ENCODE peak calls at places on chromosomes 11 and 22, in nine cellular contexts. P is lung; G is heart right ventricle; X is foreskin fibroblast; U is omental fat pad; M is colonic mucosa; V is keratinocyte; B is neural progenitor cell; L is CD8-positive, alpha-beta T cell. J is an unnamed sample.

GRCh38 chr11:79437981-79438630 is 2.7 kb downstream of the TENM4 start:
- DNase-seq in P (no peak), G (no peak), X (peak), U (no peak), M (peak), V (no peak), B (peak), L (no peak), J (peak)

GRCh38 chr11:68118753-68119448 is 2.3 kb downstream of the CHKA start:
- DNase-seq in P (no peak), G (no peak), X (no peak), U (no peak), M (no peak), V (no peak), B (peak), L (no peak), J (peak)

GRCh38 chr22:24039046-24039445 is 27.9 kb downstream of the CABIN1 start:
- DNase-seq in P (no peak), G (no peak), X (no peak), U (no peak), M (no peak), V (no peak), B (no peak), L (no peak), J (no peak)

GRCh38 chr22:23682082-23682481 is 8.7 kb upstream of the RGL4 start:
- DNase-seq in P (no peak), G (no peak), X (no peak), U (no peak), M (no peak), V (no peak), B (no peak), L (no peak), J (no peak)

GRCh38 chr11:94649254-94649653 is 82.1 kb downstream of the PIWIL4 start:
- DNase-seq in P (no peak), G (no peak), X (no peak), U (no peak), M (no peak), V (no peak), B (no peak), L (no peak), J (no peak)

GRCh38 chr11:129265125-129265788 is 73.1 kb upstream of the ARHGAP32 start:
- DNase-seq in P (no peak), G (no peak), X (no peak), U (no peak), M (no peak), V (no peak), B (no peak), L (no peak), J (no peak)

GRCh38 chr11:117414724-117415123 is 87.1 kb downstream of the CEP164 start:
- DNase-seq in P (no peak), G (no peak), X (no peak), U (no peak), M (no peak), V (no peak), B (no peak), L (no peak), J (no peak)

GRCh38 chr11:116386118-116386699 is 386.6 kb downstream of the BUD13 start:
- DNase-seq in P (no peak), G (no peak), X (no peak), U (no peak), M (no peak), V (no peak), B (no peak), L (no peak), J (no peak)

GRCh38 chr11:16001044-16001568 is 355.2 kb downstream of the SOX6 start:
- DNase-seq in P (no peak), G (no peak), X (no peak), U (no peak), M (no peak), V (no peak), B (no peak), L (no peak), J (no peak)

GRCh38 chr11:66996609-66997273 is 21.6 kb downstream of the C11orf86 start:
- DNase-seq in P (no peak), G (peak), X (no peak), U (no peak), M (no peak), V (no peak), B (no peak), L (no peak), J (peak)

GRCh38 chr22:32802291-32802826 is 854 bp downstream of the TIMP3 start:
- DNase-seq in P (no peak), G (no peak), X (no peak), U (no peak), M (no peak), V (no peak), B (no peak), L (no peak), J (peak)

GRCh38 chr11:45332486-45332934 is 46.4 kb upstream of the SYT13 start:
- DNase-seq in P (no peak), G (no peak), X (no peak), U (no peak), M (peak), V (no peak), B (peak), L (peak), J (peak)

GRCh38 chr11:98531576-98531975 is 489.2 kb upstream of the CNTN5 start:
- DNase-seq in P (no peak), G (no peak), X (no peak), U (no peak), M (no peak), V (no peak), B (peak), L (no peak), J (no peak)

GRCh38 chr11:102886999-102887398 is 12.2 kb upstream of the MMP12 start:
- DNase-seq in P (no peak), G (no peak), X (no peak), U (no peak), M (no peak), V (no peak), B (no peak), L (no peak), J (no peak)

GRCh38 chr22:47552541-47553205 is 790.2 kb downstream of the TBC1D22A start:
- DNase-seq in P (no peak), G (no peak), X (no peak), U (no peak), M (no peak), V (no peak), B (no peak), L (no peak), J (no peak)

GRCh38 chr11:8631395-8632110 is 37.5 kb upstream of the STK33 start:
- DNase-seq in P (no peak), G (no peak), X (peak), U (no peak), M (peak), V (peak), B (no peak), L (no peak), J (peak)

GRCh38 chr11:125165111-125165663 is 636 bp downstream of the PKNOX2 start:
- DNase-seq in P (no peak), G (peak), X (peak), U (no peak), M (no peak), V (no peak), B (peak), L (no peak), J (no peak)

GRCh38 chr11:48012051-48012391 is 31.7 kb downstream of the PTPRJ start:
- DNase-seq in P (no peak), G (no peak), X (no peak), U (no peak), M (no peak), V (no peak), B (no peak), L (peak), J (no peak)

GRCh38 chr22:26406118-26406517 is 22.9 kb upstream of the ASPHD2 start:
- DNase-seq in P (no peak), G (no peak), X (peak), U (no peak), M (no peak), V (no peak), B (no peak), L (no peak), J (no peak)

GRCh38 chr22:36549033-36549432 is 20.1 kb upstream of the EIF3D start:
- DNase-seq in P (no peak), G (no peak), X (no peak), U (no peak), M (no peak), V (no peak), B (no peak), L (no peak), J (peak)

GRCh38 chr22:29668681-29669080 is 51.1 kb upstream of the CABP7 start:
- DNase-seq in P (no peak), G (no peak), X (no peak), U (no peak), M (no peak), V (no peak), B (no peak), L (no peak), J (no peak)

GRCh38 chr22:28604961-28605360 is 74.7 kb downstream of the TTC28 start:
- DNase-seq in P (no peak), G (no peak), X (no peak), U (no peak), M (no peak), V (no peak), B (no peak), L (no peak), J (peak)

GRCh38 chr11:71425409-71425808 is 22.8 kb downstream of the DHCR7 start:
- DNase-seq in P (no peak), G (no peak), X (no peak), U (no peak), M (no peak), V (no peak), B (peak), L (no peak), J (no peak)

GRCh38 chr11:71426413-71426812 is 21.8 kb downstream of the DHCR7 start:
- DNase-seq in P (no peak), G (no peak), X (no peak), U (no peak), M (no peak), V (no peak), B (no peak), L (no peak), J (no peak)

GRCh38 chr11:71428861-71429435 is 19.2 kb downstream of the DHCR7 start:
- DNase-seq in P (peak), G (peak), X (no peak), U (no peak), M (no peak), V (no peak), B (no peak), L (no peak), J (no peak)

GRCh38 chr11:71423181-71423790 is 24.9 kb downstream of the DHCR7 start:
- DNase-seq in P (no peak), G (no peak), X (no peak), U (no peak), M (no peak), V (no peak), B (no peak), L (no peak), J (no peak)

GRCh38 chr11:71425851-71426250 is 22.3 kb downstream of the DHCR7 start:
- DNase-seq in P (no peak), G (no peak), X (no peak), U (no peak), M (no peak), V (peak), B (no peak), L (no peak), J (no peak)
- TF ChIP-seq CTCF in P (no peak), G (no peak), X (no peak), U (no peak), M (no peak), V (no peak), B (no peak), L (no peak), J (no peak)

DNA sequence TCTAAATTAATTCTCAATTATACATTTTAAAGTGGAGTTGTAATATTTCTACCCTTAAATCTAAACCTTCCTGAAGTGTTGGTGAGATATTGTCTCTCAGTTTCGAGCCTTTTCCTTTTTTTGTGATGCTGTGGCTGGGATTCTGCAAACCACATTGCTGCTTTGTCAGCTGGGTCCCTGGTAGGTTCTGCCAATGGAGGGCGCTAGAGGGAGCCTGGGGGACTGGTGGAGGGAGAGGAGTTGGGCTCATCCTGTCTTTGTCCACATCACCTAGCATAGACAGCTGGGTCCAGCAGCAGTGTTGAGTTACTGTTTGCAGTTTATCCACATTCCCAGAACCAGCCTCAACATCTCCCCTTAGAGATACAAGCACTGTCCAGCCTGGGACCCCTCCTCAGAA is 41.0 kb downstream of the TRAF6 start:
- DNase-seq in P (no peak), G (no peak), X (no peak), U (no peak), M (no peak), V (no peak), B (peak), L (no peak), J (peak)
- TF ChIP-seq CTCF in P (no peak), G (no peak), X (peak), U (no peak), M (no peak), V (peak), B (peak), L (no peak), J (peak)

DNA sequence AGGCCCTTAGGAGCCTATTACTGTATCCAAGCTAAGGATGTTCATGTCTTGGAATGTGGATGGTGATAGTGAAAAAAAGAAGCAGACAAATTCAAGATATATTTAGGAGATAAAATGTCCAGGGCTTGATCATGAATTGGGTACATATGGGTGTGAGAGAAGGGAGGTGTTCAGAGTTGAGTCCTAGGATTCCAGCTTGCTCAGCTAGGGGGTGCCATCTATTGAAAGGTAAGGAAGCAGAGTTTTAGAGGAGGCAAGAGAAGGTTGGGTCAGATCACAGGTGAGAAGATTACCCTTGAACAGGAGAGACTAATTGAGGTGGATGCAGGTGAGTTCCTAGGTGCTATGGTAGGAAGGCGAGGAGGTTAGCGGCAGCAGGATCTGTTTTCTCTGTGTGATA is 60.5 kb downstream of the GRAMD1B start:
- DNase-seq in P (no peak), G (no peak), X (no peak), U (no peak), M (no peak), V (no peak), B (no peak), L (no peak), J (no peak)
- TF ChIP-seq CTCF in P (no peak), G (no peak), X (no peak), U (no peak), M (no peak), V (no peak), B (no peak), L (no peak), J (no peak)

DNA sequence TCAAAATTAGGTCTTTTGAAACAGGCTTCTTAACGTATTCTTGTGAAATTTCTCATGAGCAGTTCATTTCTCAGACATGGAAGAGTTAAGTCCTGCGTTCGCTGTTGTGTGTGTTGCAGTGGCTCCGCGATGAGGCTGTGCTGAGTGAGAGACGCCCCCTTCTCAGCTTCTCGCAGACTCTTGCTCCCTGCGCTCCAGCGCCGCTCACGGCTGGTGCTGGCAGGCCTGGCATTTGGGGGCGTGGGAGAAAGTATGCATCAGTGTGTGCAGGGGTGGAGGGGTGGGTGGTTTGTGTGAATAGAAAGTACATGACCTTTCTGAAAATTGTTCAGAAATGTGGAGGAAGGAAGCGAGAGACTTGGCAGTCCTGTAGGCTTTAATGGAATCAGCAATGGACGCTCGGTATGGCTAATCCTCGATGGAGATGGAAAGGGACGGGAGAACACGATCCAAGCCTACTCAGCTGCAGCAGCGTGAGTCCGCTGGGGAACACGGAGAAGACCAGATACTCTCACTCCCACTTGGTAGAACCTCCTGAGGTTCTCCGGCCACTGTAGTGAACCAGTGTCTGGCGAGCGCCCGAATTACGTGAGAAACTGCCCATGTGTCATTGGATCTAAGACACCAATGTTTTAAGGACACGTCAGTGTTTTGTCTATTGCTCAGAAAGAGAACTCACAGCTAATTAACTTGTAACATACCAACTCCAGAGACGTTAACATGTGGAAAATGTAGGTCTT is 5.9 kb downstream of the TAB1 start:
- DNase-seq in P (no peak), G (no peak), X (peak), U (peak), M (no peak), V (no peak), B (peak), L (no peak), J (peak)
- TF ChIP-seq CTCF in P (no peak), G (no peak), X (peak), U (no peak), M (no peak), V (no peak), B (no peak), L (no peak), J (peak)

DNA sequence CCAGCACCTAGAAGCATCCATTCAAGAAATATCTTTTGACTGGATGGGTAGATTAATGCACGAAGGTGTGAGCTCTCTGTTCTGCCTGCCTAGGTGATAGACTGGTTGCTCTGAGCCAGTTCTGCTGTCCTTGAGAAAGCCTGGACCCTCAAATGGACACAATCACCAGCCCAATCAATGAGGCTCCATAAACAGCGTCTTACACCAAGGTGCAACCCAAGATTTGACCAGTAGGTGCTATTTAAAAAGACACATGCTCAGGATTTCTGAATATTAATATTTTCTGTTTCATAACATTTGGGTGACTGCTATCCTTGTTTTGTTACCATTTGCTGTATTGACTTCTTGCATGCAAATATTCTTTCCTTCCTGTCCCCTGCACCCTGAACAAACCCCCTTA is 39.0 kb downstream of the PAMR1 start:
- DNase-seq in P (no peak), G (no peak), X (no peak), U (no peak), M (no peak), V (no peak), B (no peak), L (no peak), J (no peak)
- TF ChIP-seq CTCF in P (no peak), G (no peak), X (no peak), U (no peak), M (no peak), V (peak), B (no peak), L (no peak), J (peak)

DNA sequence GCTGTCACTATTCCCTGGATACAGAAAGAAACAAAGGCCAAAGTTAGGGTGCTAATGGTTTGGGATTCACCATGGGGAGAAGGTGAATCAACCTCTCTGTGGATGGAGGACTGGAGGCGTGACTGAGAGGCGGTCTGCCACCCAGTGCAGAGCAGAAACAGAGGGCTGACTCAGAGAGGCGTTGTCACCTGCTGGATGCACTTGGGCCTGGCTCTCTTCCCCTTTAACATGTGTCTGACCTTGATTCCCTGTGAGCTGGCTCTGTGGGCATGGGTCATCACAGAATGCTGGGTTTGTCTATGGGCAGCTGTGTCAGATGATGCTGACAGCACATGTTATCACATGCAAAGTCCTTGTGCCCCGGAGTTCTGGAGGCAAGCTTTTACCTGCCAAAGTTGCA is 75.9 kb downstream of the LDLRAD3 start:
- DNase-seq in P (no peak), G (no peak), X (no peak), U (no peak), M (no peak), V (peak), B (no peak), L (no peak), J (no peak)
- TF ChIP-seq CTCF in P (no peak), G (no peak), X (no peak), U (no peak), M (no peak), V (no peak), B (no peak), L (no peak), J (no peak)

J was measured in cardiac fibroblast.